ENCODE peak calls at places on chromosome 6, in five cellular contexts. H is fibroblast of mammary gland, R is HFFc6, Y is left ventricle myocardium inferior, E is fibroblast of lung. W is an unnamed sample.

GRCh38 chr6:169293196-169293595 is 39.5 kb upstream of the THBS2 start:
- DNase-seq in H (peak), R (no peak), Y (no peak), E (peak), W (no peak)

GRCh38 chr6:53920881-53921280 is 126.1 kb downstream of the LRRC1 start:
- DNase-seq in H (no peak), R (no peak), Y (no peak), E (no peak), W (no peak)

GRCh38 chr6:43996614-43997341 is 130.5 kb downstream of the MRPL14 start:
- DNase-seq in H (no peak), R (no peak), Y (no peak), E (no peak), W (no peak)

GRCh38 chr6:27608916-27609883 is 136.3 kb upstream of the ZNF184 start:
- DNase-seq in H (peak), R (peak), Y (no peak), E (peak), W (no peak)

GRCh38 chr6:41428402-41428994 is 93.1 kb downstream of the NCR2 start:
- DNase-seq in H (no peak), R (no peak), Y (no peak), E (no peak), W (no peak)

GRCh38 chr6:46014054-46014453 is 1.6 kb downstream of the CLIC5 start:
- DNase-seq in H (no peak), R (no peak), Y (no peak), E (no peak), W (no peak)

GRCh38 chr6:105087571-105088211 is 92.1 kb downstream of the POPDC3 start:
- DNase-seq in H (peak), R (peak), Y (no peak), E (peak), W (peak)

GRCh38 chr6:6736753-6737654 is 148.5 kb downstream of the LY86 start:
- DNase-seq in H (peak), R (peak), Y (peak), E (peak), W (peak)

GRCh38 chr6:68196645-68197044 is 438.4 kb upstream of the ADGRB3 start:
- DNase-seq in H (peak), R (no peak), Y (no peak), E (peak), W (no peak)

GRCh38 chr6:149925253-149925973 is 2.5 kb upstream of the RAET1G start:
- DNase-seq in H (peak), R (no peak), Y (no peak), E (no peak), W (no peak)

GRCh38 chr6:21438237-21438985 is 155.1 kb upstream of the SOX4 start:
- DNase-seq in H (peak), R (no peak), Y (no peak), E (no peak), W (peak)

GRCh38 chr6:35427851-35428321 is 24.3 kb upstream of the FANCE start:
- DNase-seq in H (peak), R (peak), Y (no peak), E (peak), W (no peak)

GRCh38 chr6:145903356-145904102 is 60.6 kb downstream of the SHPRH start:
- DNase-seq in H (peak), R (peak), Y (no peak), E (peak), W (no peak)

GRCh38 chr6:70413829-70414494 is 654 bp downstream of the FAM135A start:
- DNase-seq in H (no peak), R (no peak), Y (no peak), E (peak), W (peak)

GRCh38 chr6:13413466-13413862 is 73.9 kb downstream of the GFOD1 start:
- DNase-seq in H (peak), R (peak), Y (no peak), E (peak), W (no peak)

GRCh38 chr6:146292506-146292905 is 251.1 kb upstream of the RAB32 start:
- DNase-seq in H (no peak), R (no peak), Y (no peak), E (peak), W (no peak)

GRCh38 chr6:422423-423061 is 31.0 kb downstream of the IRF4 start:
- DNase-seq in H (peak), R (peak), Y (no peak), E (peak), W (peak)

GRCh38 chr6:102742033-102742432 is 1348.5 kb downstream of the GRIK2 start:
- DNase-seq in H (no peak), R (no peak), Y (no peak), E (no peak), W (no peak)

GRCh38 chr6:33668914-33669313 is 42.6 kb downstream of the UQCC2 start:
- DNase-seq in H (no peak), R (no peak), Y (no peak), E (no peak), W (no peak)

GRCh38 chr6:139765825-139766285 is 391.4 kb upstream of the CITED2 start:
- DNase-seq in H (peak), R (peak), Y (no peak), E (peak), W (no peak)

GRCh38 chr6:32895006-32895345 is 41.0 kb downstream of the PSMB9 start:
- DNase-seq in H (no peak), R (peak), Y (no peak), E (no peak), W (no peak)

GRCh38 chr6:7171119-7171518 is 63.4 kb downstream of the RREB1 start:
- DNase-seq in H (no peak), R (no peak), Y (no peak), E (no peak), W (no peak)

GRCh38 chr6:166601956-166602355 is 15.5 kb upstream of the RAMACL start:
- DNase-seq in H (no peak), R (no peak), Y (no peak), E (no peak), W (no peak)

GRCh38 chr6:5570641-5571040 is 309.3 kb downstream of the FARS2 start:
- DNase-seq in H (no peak), R (no peak), Y (no peak), E (no peak), W (no peak)

GRCh38 chr6:168037856-168038255 is 40.4 kb downstream of the KIF25 start:
- DNase-seq in H (no peak), R (no peak), Y (no peak), E (no peak), W (no peak)

GRCh38 chr6:168584251-168584650 is 143.3 kb downstream of the SMOC2 start:
- DNase-seq in H (no peak), R (no peak), Y (no peak), E (no peak), W (no peak)

GRCh38 chr6:144263786-144264185 is 21.3 kb upstream of the UTRN start:
- DNase-seq in H (no peak), R (no peak), Y (no peak), E (no peak), W (no peak)

GRCh38 chr6:14511192-14511591 is 393.6 kb downstream of the CD83 start:
- DNase-seq in H (no peak), R (no peak), Y (no peak), E (no peak), W (no peak)

GRCh38 chr6:149318581-149319286 is 1.2 kb downstream of the TAB2 start:
- DNase-seq in H (no peak), R (no peak), Y (no peak), E (no peak), W (no peak)

GRCh38 chr6:23176883-23177282 is 607.5 kb downstream of the HDGFL1 start:
- DNase-seq in H (no peak), R (peak), Y (no peak), E (peak), W (no peak)
- TF ChIP-seq CTCF in H (no peak), R (peak), Y (peak), E (peak), W (no peak)

DNA sequence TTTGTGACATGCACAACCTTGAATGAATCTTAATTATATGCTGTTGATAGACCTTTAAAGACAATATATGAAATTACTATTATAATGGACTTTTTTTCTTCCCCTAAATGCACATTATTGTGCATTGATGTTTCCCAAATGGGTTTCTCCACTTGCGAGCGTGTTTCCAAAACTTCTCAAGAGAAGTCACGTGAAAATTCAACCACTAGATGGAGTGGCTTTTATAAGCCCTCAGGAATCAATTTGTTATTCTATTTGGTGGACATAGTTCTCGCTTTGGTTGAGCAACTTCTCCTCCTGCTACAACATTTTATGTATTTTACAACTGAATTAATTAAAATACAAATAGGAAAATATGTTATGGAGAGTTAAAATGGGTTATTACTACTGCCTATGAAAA is 9.0 kb downstream of the CNR1 start:
- DNase-seq in H (peak), R (no peak), Y (no peak), E (no peak), W (no peak)
- TF ChIP-seq CTCF in H (no peak), R (no peak), Y (no peak), E (no peak), W (no peak)

DNA sequence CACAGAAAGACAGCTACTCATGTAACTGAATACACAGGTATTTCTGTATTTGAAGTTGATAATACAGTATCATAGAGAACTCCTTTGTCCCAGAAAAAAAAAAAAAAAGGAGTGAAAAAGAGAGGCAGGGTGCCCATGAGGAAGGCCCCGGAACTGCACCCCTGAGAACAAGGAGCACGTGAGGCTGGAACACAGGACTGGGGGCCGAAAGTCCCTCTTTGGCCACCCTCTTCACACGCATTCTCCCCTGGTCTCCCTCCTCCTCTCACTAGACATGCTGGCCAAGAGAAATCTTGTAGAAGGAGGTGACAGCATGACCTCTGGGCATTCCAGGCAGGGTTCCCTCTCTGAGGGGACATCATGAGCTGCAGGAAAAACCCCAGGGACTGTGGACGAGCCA is 62.7 kb upstream of the TRAF3IP2 start:
- DNase-seq in H (no peak), R (no peak), Y (no peak), E (no peak), W (no peak)
- TF ChIP-seq CTCF in H (peak), R (peak), Y (peak), E (no peak), W (no peak)

GRCh38 chr6:147371325-147371724 is 137.2 kb upstream of the SAMD5 start:
- DNase-seq in H (no peak), R (no peak), Y (no peak), E (no peak), W (no peak)

GRCh38 chr6:147361582-147361981 is 146.9 kb upstream of the SAMD5 start:
- DNase-seq in H (no peak), R (no peak), Y (no peak), E (no peak), W (no peak)

GRCh38 chr6:147366290-147366689 is 142.2 kb upstream of the SAMD5 start:
- DNase-seq in H (no peak), R (no peak), Y (no peak), E (peak), W (no peak)
- TF ChIP-seq CTCF in H (no peak), R (no peak), Y (no peak), E (no peak), W (no peak)

GRCh38 chr6:110378552-110378951 is 20.4 kb upstream of the METTL24 start:
- DNase-seq in H (no peak), R (no peak), Y (no peak), E (no peak), W (no peak)
- TF ChIP-seq CTCF in H (no peak), R (no peak), Y (no peak), E (no peak), W (no peak)